ENCODE peak calls at places on chromosomes 11 and 22, in four cellular contexts. A is GM12864, F is neural crest cell, M is GM12865. W is an unnamed sample.

GRCh38 chr11:61369372-61370348 is 7.5 kb downstream of the TMEM138 start:
- DNase-seq in A (no peak), F (no peak), M (peak), W (no peak)

GRCh38 chr11:112302226-112302868 is 41.7 kb upstream of the PLET1 start:
- DNase-seq in A (no peak), F (no peak), M (no peak), W (no peak)

GRCh38 chr11:19394525-19395016 is 153.8 kb upstream of the E2F8 start:
- DNase-seq in A (peak), F (no peak), M (peak), W (peak)

GRCh38 chr22:23178512-23179254 is 1.6 kb upstream of the BCR start:
- DNase-seq in A (no peak), F (peak), M (peak), W (peak)

GRCh38 chr11:64324692-64325469 is 7.0 kb downstream of the PRDX5 start:
- DNase-seq in A (no peak), F (no peak), M (no peak), W (no peak)

GRCh38 chr11:121494355-121495099 is 41.8 kb upstream of the SORL1-AS1 start:
- DNase-seq in A (peak), F (no peak), M (peak), W (no peak)

GRCh38 chr22:37103151-37103550 is 6.4 kb downstream of the TMPRSS6 start:
- DNase-seq in A (no peak), F (no peak), M (no peak), W (no peak)

GRCh38 chr22:20983081-20983745 is 1.1 kb downstream of the LZTR1 start:
- DNase-seq in A (no peak), F (no peak), M (no peak), W (no peak)

GRCh38 chr11:124865902-124866851 is 945 bp downstream of the ROBO3 start:
- DNase-seq in A (no peak), F (peak), M (peak), W (no peak)

GRCh38 chr11:64219354-64219684 is 6.7 kb downstream of the TRPT1 start:
- DNase-seq in A (no peak), F (no peak), M (no peak), W (no peak)

GRCh38 chr11:2653930-2654739 is 45.7 kb downstream of the KCNQ1OT1 start:
- DNase-seq in A (no peak), F (no peak), M (no peak), W (no peak)

GRCh38 chr11:65873280-65874156 is 918 bp upstream of the EFEMP2 start:
- DNase-seq in A (peak), F (peak), M (peak), W (peak)

DNA sequence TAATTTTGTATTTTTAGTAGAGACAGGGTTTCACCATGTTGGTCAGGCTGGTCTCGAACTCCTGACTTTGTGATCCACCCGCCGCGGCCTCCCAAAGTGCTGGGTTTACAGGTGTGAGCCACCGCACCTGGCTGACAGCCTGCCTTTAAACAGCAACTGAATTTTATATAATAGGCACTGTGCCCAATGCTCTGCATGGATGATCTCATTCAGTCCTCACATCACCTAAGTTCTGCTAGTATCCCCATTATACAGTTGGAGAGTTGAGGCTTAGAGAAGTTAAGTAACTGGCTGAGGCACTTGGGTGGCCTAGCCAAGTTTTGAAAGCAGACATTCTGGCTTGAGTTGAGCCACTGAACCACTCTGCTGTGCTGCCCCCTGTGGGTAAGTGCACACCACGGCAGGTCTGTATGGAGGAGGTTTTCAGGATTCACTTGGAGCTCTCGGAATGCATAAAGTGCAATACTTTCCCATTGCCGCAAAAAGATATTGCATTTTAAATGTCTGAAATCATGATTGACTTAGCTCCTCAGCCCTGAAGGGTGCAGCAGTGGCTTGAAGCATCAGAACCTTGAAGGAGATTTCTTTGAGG is 112.4 kb downstream of the LDLRAD3 start:
- DNase-seq in A (no peak), F (peak), M (peak), W (no peak)
- TF ChIP-seq CTCF in A (peak), F (peak), M (peak), W (peak)

DNA sequence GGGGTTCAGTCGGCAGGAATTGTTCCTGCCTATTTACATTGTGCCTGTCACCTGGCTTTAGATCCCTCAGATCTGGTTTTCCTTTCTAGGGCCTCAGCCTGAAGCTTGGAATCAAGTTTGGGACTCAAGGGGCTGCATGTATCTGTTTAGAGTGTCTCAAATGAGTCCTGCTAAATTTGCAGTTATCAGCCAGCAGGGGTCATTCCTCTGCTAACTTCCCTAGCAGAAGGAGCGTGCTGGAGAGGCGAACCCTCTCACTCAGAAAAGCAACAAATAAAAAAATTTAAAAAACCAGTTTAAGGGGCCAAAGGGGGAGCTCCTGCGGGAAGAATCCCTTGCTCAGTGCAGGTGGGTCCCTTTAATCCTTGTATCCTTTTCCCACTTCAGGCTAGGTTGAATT is 1220.2 kb downstream of the JRKL start:
- DNase-seq in A (no peak), F (no peak), M (peak), W (no peak)
- TF ChIP-seq CTCF in A (peak), F (peak), M (peak), W (no peak)

DNA sequence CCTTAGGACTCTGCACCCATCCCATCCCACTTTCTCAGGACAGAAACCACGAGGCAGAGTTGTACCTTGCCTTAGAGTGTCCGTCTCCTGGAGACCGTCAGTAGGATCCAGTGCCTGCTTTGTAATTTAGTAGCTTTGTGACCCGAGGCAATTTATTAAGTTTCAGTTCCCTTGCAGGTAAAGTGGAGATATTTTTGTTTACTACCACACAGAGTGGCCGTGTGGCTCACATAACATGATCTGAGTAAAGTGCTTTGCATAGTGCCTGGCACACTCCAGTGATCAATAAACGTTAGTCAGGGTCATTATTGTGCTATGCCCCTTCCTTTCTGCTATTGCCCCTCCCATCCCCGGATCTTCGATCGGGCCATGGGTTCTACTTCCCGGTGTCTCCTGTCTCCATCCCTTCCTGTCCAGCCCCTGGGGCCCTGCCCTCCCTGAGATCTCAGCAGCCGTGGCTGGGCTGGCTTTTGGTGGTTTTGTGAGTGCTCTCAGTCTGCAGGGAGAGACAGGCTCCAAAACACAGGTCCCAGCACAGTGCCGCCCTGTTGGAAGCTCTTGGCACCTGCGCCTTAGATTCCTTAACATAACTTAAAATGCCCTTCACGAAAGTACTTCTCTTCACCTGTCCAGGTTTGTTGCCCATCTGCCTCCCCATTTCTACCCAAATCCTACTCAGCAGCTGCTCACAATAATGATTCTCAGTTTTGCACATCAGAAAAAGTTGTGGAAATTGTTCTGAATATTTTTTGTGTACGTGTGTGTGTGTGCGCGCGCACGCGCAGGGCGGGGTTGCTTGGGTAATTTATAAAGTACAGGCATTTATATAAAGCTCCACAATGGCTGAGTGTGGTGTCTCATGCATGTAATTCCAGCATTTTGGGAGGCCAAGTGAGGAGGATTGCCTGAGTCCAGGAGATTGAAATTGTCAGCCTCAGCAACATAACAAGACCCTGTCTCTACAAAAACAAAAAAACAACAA is 753.7 kb downstream of the NTM start:
- DNase-seq in A (peak), F (no peak), M (peak), W (no peak)
- TF ChIP-seq CTCF in A (no peak), F (peak), M (peak), W (peak)

GRCh38 chr22:50027639-50028537 is 15.3 kb upstream of the IL17REL start:
- DNase-seq in A (no peak), F (no peak), M (no peak), W (peak)
- TF ChIP-seq CTCF in A (no peak), F (no peak), M (no peak), W (no peak)

GRCh38 chr11:104005234-104005855 is 31.1 kb upstream of the DDI1 start:
- DNase-seq in A (no peak), F (no peak), M (no peak), W (no peak)

GRCh38 chr11:104003491-104003890 is 32.9 kb upstream of the DDI1 start:
- DNase-seq in A (no peak), F (no peak), M (no peak), W (no peak)

GRCh38 chr11:103998826-103999390 is 37.5 kb upstream of the DDI1 start:
- DNase-seq in A (no peak), F (no peak), M (no peak), W (no peak)

GRCh38 chr11:104000798-104001197 is 35.6 kb upstream of the DDI1 start:
- DNase-seq in A (no peak), F (no peak), M (no peak), W (no peak)

DNA sequence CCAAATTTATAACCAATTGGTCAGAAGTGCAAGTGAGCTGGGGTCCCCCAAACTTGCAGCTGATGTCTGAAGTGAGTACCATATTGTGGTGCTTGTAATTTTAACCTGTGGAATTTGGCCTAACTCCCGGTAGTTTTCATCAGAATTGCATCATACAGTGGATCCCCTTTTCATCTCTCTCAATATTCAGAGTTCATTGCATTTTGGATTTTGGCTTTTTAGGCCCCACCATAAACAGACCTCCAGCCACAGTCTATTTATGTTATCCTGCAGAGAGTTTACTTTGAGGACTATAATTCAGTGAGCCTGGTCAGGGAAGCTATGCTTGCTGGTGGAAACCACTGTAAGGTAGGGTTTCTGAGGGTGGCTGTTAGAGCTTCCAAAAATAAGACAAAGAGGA is 35.0 kb upstream of the DDI1 start:
- DNase-seq in A (no peak), F (no peak), M (no peak), W (no peak)
- TF ChIP-seq CTCF in A (no peak), F (no peak), M (no peak), W (no peak)

GRCh38 chr11:14789879-14790484 is 102.0 kb downstream of the CYP2R1 start:
- DNase-seq in A (no peak), F (no peak), M (peak), W (no peak)
- TF ChIP-seq CTCF in A (no peak), F (no peak), M (peak), W (peak)

GRCh38 chr11:123558536-123559315 is 95.7 kb downstream of the SCN3B start:
- DNase-seq in A (no peak), F (no peak), M (no peak), W (no peak)

GRCh38 chr11:123562166-123562565 is 92.3 kb downstream of the SCN3B start:
- DNase-seq in A (no peak), F (no peak), M (no peak), W (no peak)

GRCh38 chr11:123561046-123561781 is 93.2 kb downstream of the SCN3B start:
- DNase-seq in A (no peak), F (no peak), M (no peak), W (no peak)

GRCh38 chr11:123560001-123560400 is 94.4 kb downstream of the SCN3B start:
- DNase-seq in A (no peak), F (no peak), M (no peak), W (no peak)

GRCh38 chr11:123559418-123559817 is 95.0 kb downstream of the SCN3B start:
- DNase-seq in A (no peak), F (no peak), M (no peak), W (no peak)
- TF ChIP-seq CTCF in A (no peak), F (peak), M (no peak), W (peak)

DNA sequence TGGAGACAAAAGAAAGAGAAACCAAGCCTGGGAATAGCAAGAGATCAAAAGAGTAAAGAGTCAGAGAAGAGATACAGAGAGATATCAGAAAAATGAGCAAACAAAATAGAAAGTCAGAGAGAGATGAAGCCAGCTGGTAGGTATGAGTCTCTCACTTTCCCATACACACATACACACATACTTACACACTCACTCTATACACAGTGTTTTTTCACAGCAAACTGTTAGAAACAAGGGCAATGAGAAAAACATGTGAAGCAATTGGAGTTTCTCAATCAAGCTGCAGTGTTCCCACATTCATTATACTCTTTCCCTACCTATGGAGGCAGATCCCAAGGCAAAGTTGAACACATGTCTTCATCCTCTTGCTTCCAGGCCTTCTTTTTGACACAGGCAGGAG is 2.6 kb upstream of the NLRP10 start:
- DNase-seq in A (no peak), F (no peak), M (no peak), W (no peak)
- TF ChIP-seq CTCF in A (no peak), F (no peak), M (no peak), W (no peak)

GRCh38 chr11:17443423-17443822 is 33.2 kb downstream of the ABCC8 start:
- DNase-seq in A (no peak), F (no peak), M (no peak), W (no peak)

GRCh38 chr11:17443926-17444690 is 32.5 kb downstream of the ABCC8 start:
- DNase-seq in A (no peak), F (no peak), M (no peak), W (no peak)

GRCh38 chr11:17443000-17443399 is 33.6 kb downstream of the ABCC8 start:
- DNase-seq in A (no peak), F (no peak), M (no peak), W (no peak)

GRCh38 chr11:17434108-17434507 is 42.5 kb downstream of the ABCC8 start:
- DNase-seq in A (no peak), F (no peak), M (no peak), W (no peak)

DNA sequence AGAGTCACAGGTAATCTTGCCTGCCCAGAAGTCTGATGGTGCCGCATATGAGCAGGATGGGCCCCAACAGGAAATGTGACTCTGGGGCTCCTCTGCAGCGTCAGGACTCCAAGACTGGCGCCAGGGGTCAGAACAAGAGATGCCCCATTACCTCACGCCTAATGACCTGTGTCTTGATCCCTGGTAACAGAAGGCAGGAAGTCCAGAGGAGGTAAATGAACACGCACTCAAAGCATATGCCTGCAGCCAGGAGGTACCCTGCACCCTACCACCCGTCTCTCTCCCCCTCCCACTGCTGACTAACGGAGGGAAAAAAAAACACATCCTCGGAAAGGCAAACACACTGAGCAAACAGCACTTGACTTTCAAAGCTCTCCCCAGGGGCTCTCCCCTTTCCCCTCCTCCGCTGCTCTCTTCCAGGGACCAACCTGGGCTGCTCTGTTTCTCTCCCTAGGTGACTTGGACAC is 37.3 kb downstream of the ABCC8 start:
- DNase-seq in A (no peak), F (no peak), M (no peak), W (no peak)
- TF ChIP-seq CTCF in A (no peak), F (no peak), M (no peak), W (no peak)

GRCh38 chr11:130904380-130904779 is 11.9 kb downstream of the SNX19 start:
- DNase-seq in A (no peak), F (no peak), M (no peak), W (no peak)
- TF ChIP-seq CTCF in A (peak), F (peak), M (no peak), W (peak)

W was measured in type B pancreatic cell.